ENCODE peak calls at places on chromosomes 2 and 18, in eight cellular contexts. T is stimulated activated CD4-positive, alpha-beta T cell treated with anti-CD3 and anti-CD28 coated beads, TNF-alpha, amount 100 ng/mL, for 24 hours; Y is left ventricle myocardium superior; I is IMR-90; E is T-helper 1 cell; S is A549; G is HepG2; F is GM12892. Q is an unnamed sample.

GRCh38 chr2:2826209-2826551 is 495.1 kb upstream of the MYT1L start:
- DNase-seq in Y (no peak), T (no peak), G (no peak), F (no peak), E (no peak), I (no peak), S (no peak), Q (no peak)

GRCh38 chr18:7158201-7158600 is 40.6 kb upstream of the LAMA1 start:
- DNase-seq in F (no peak), E (no peak), I (peak; percentile 79), Y (no peak), T (no peak), G (no peak), S (no peak), Q (no peak)

GRCh38 chr2:111226797-111227700 is 106.3 kb downstream of the BCL2L11 start:
- DNase-seq in T (no peak), I (peak; percentile 37), G (no peak), F (no peak), S (no peak), E (no peak), Y (no peak), Q (peak; percentile 36)

GRCh38 chr2:150811259-150811912 is 323.9 kb upstream of the RND3 start:
- DNase-seq in Y (no peak), E (no peak), S (no peak), I (peak; percentile 50), G (no peak), T (no peak), F (no peak), Q (no peak)

GRCh38 chr2:199446996-199447395 is 10.7 kb downstream of the SATB2 start:
- DNase-seq in S (no peak), G (no peak), T (no peak), I (no peak), E (no peak), F (no peak), Y (no peak), Q (no peak)

GRCh38 chr2:190714958-190715357 is 66.1 kb downstream of the NAB1 start:
- DNase-seq in S (no peak), I (peak; percentile 36), Y (no peak), E (no peak), F (no peak), T (no peak), G (no peak), Q (no peak)

GRCh38 chr2:238439093-238439849 is 12.5 kb downstream of the ASB1 start:
- DNase-seq in E (no peak), T (peak; percentile 55), I (peak; percentile 98), S (peak; percentile 55), F (no peak), Y (no peak), G (no peak), Q (no peak)

GRCh38 chr2:163713534-163714311 is 22.1 kb downstream of the FIGN start:
- DNase-seq in E (no peak), I (no peak), Y (no peak), F (no peak), T (no peak), S (no peak), G (no peak), Q (no peak)

GRCh38 chr18:59353079-59353680 is 5.9 kb downstream of the LMAN1 start:
- DNase-seq in Y (no peak), S (no peak), I (no peak), F (no peak), G (no peak), E (no peak), T (no peak), Q (peak; percentile 12)

GRCh38 chr2:122583159-122583917 is 827.9 kb downstream of the TSN start:
- DNase-seq in G (no peak), I (no peak), Y (no peak), F (no peak), S (no peak), T (no peak), E (no peak), Q (no peak)

GRCh38 chr18:50080932-50081560 is 113.9 kb downstream of the MYO5B start:
- DNase-seq in S (no peak), E (no peak), I (no peak), T (no peak), Y (no peak), F (no peak), G (peak; percentile 70), Q (no peak)

GRCh38 chr2:160494243-160494642 is 636 bp upstream of the RBMS1 start:
- DNase-seq in T (no peak), S (no peak), Y (no peak), G (no peak), F (no peak), E (no peak), I (no peak), Q (peak; percentile 17)

GRCh38 chr18:26022585-26022984 is 67.8 kb downstream of the SS18 start:
- DNase-seq in I (no peak), T (no peak), G (no peak), S (no peak), F (no peak), Y (no peak), E (no peak), Q (no peak)

GRCh38 chr2:218028562-218029348 is 26.0 kb upstream of the TNS1 start:
- DNase-seq in F (no peak), S (no peak), T (no peak), Y (peak; percentile 58), I (no peak), G (no peak), E (no peak), Q (no peak)

GRCh38 chr2:148362144-148362796 is 282.3 kb upstream of the EPC2 start:
- DNase-seq in F (no peak), I (no peak), Y (no peak), S (no peak), E (no peak), T (no peak), G (peak; percentile 39), Q (no peak)

GRCh38 chr2:38440655-38441054 is 63.6 kb upstream of the ATL2 start:
- DNase-seq in S (no peak), T (no peak), G (no peak), I (no peak), Y (no peak), E (no peak), F (no peak), Q (no peak)

GRCh38 chr18:48170651-48171050 is 238.5 kb downstream of the ZBTB7C start:
- DNase-seq in S (no peak), T (no peak), I (no peak), E (no peak), F (no peak), Y (no peak), G (no peak), Q (no peak)

GRCh38 chr2:221494556-221494955 is 77.5 kb downstream of the EPHA4 start:
- DNase-seq in T (no peak), E (no peak), S (no peak), I (no peak), F (no peak), Y (no peak), G (no peak), Q (no peak)

GRCh38 chr2:75466708-75467311 is 93.9 kb downstream of the EVA1A start:
- DNase-seq in Y (no peak), T (no peak), F (no peak), I (peak; percentile 15), G (peak; percentile 39), S (peak; percentile 50), E (no peak), Q (peak; percentile 60)